ENCODE peak calls at places on chromosomes 16 and 17, in five cellular contexts. One of them, this sample, is unnamed.

GRCh38 chr16:79278506-79278905 is 322.0 kb downstream of the MAF start:
- DNase-seq in EH: no peak
- DNase-seq in anterior cingulate cortex: no peak
- DNase-seq in NCI-H1092: no peak
- DNase-seq in fibroblast of the conjunctiva: no peak
- DNase-seq in this sample: no peak

GRCh38 chr17:49523706-49524472 is 28.8 kb downstream of the NGFR start:
- DNase-seq in fibroblast of the conjunctiva: no peak
- DNase-seq in NCI-H1092: no peak
- DNase-seq in EH: peak; percentile 13
- DNase-seq in anterior cingulate cortex: no peak
- DNase-seq in this sample: no peak

GRCh38 chr17:8320990-8321389 is 10.9 kb downstream of the ARHGEF15 start:
- DNase-seq in fibroblast of the conjunctiva: no peak
- DNase-seq in NCI-H1092: no peak
- DNase-seq in anterior cingulate cortex: no peak
- DNase-seq in EH: no peak
- DNase-seq in this sample: no peak

GRCh38 chr16:75653926-75654325 is 6.4 kb downstream of the TERF2IP start:
- DNase-seq in anterior cingulate cortex: no peak
- DNase-seq in fibroblast of the conjunctiva: peak; percentile 56
- DNase-seq in NCI-H1092: no peak
- DNase-seq in EH: peak; percentile 91
- DNase-seq in this sample: no peak

GRCh38 chr17:76271669-76272540 is 6.8 kb downstream of the UBALD2 start:
- DNase-seq in EH: no peak
- DNase-seq in anterior cingulate cortex: no peak
- DNase-seq in NCI-H1092: no peak
- DNase-seq in fibroblast of the conjunctiva: no peak
- DNase-seq in this sample: no peak

GRCh38 chr16:56352351-56353053 is 72.8 kb downstream of the AMFR start:
- DNase-seq in anterior cingulate cortex: no peak
- DNase-seq in fibroblast of the conjunctiva: no peak
- DNase-seq in NCI-H1092: no peak
- DNase-seq in EH: no peak
- DNase-seq in this sample: no peak

GRCh38 chr16:87076950-87077749 is 240.0 kb downstream of the C16orf95 start:
- DNase-seq in NCI-H1092: no peak
- DNase-seq in fibroblast of the conjunctiva: peak; percentile 23
- DNase-seq in EH: peak; percentile 65
- DNase-seq in anterior cingulate cortex: no peak
- DNase-seq in this sample: no peak

GRCh38 chr16:14548933-14549788 is 80.9 kb downstream of the PARN start:
- DNase-seq in NCI-H1092: no peak
- DNase-seq in fibroblast of the conjunctiva: no peak
- DNase-seq in anterior cingulate cortex: no peak
- DNase-seq in EH: no peak
- DNase-seq in this sample: no peak

GRCh38 chr16:2341456-2342447 is 1.2 kb upstream of the ABCA3 start:
- DNase-seq in fibroblast of the conjunctiva: no peak
- DNase-seq in EH: no peak
- DNase-seq in NCI-H1092: no peak
- DNase-seq in anterior cingulate cortex: no peak
- DNase-seq in this sample: no peak

GRCh38 chr17:46949291-46950174 is 26.6 kb downstream of the GOSR2 start:
- DNase-seq in NCI-H1092: no peak
- DNase-seq in anterior cingulate cortex: no peak
- DNase-seq in fibroblast of the conjunctiva: no peak
- DNase-seq in EH: peak; percentile 39
- DNase-seq in this sample: no peak

GRCh38 chr17:29344201-29344856 is 45.8 kb upstream of the TAOK1 start:
- DNase-seq in anterior cingulate cortex: no peak
- DNase-seq in NCI-H1092: no peak
- DNase-seq in EH: peak; percentile 41
- DNase-seq in fibroblast of the conjunctiva: no peak
- DNase-seq in this sample: no peak

GRCh38 chr17:45702666-45703266 is 81.4 kb upstream of the CRHR1 start:
- DNase-seq in anterior cingulate cortex: no peak
- DNase-seq in EH: peak; percentile 41
- DNase-seq in fibroblast of the conjunctiva: no peak
- DNase-seq in NCI-H1092: no peak
- DNase-seq in this sample: no peak

GRCh38 chr16:85308585-85309540 is 196.6 kb upstream of the CIBAR2 start:
- DNase-seq in fibroblast of the conjunctiva: no peak
- DNase-seq in NCI-H1092: no peak
- DNase-seq in EH: no peak
- DNase-seq in anterior cingulate cortex: no peak
- DNase-seq in this sample: no peak

GRCh38 chr17:78745407-78746088 is 36.5 kb downstream of the CYTH1 start:
- DNase-seq in NCI-H1092: no peak
- DNase-seq in EH: peak; percentile 53
- DNase-seq in fibroblast of the conjunctiva: peak; percentile 38
- DNase-seq in anterior cingulate cortex: no peak
- DNase-seq in this sample: no peak

GRCh38 chr17:78159575-78160158 is 8.7 kb upstream of the SYNGR2 start:
- DNase-seq in anterior cingulate cortex: no peak
- DNase-seq in NCI-H1092: no peak
- DNase-seq in fibroblast of the conjunctiva: no peak
- DNase-seq in EH: peak; percentile 50
- DNase-seq in this sample: no peak

GRCh38 chr17:31413871-31414589 is 22.6 kb downstream of the RAB11FIP4 start:
- DNase-seq in anterior cingulate cortex: peak; percentile 68
- DNase-seq in EH: peak; percentile 75
- DNase-seq in NCI-H1092: no peak
- DNase-seq in fibroblast of the conjunctiva: no peak
- DNase-seq in this sample: no peak

GRCh38 chr17:80951121-80952090 is 40.2 kb upstream of the CHMP6 start:
- DNase-seq in NCI-H1092: no peak
- DNase-seq in anterior cingulate cortex: no peak
- DNase-seq in EH: no peak
- DNase-seq in fibroblast of the conjunctiva: no peak
- DNase-seq in this sample: no peak

GRCh38 chr17:71237903-71238538 is 882.8 kb upstream of the SOX9 start:
- DNase-seq in fibroblast of the conjunctiva: peak; percentile 29
- DNase-seq in EH: peak; percentile 54
- DNase-seq in anterior cingulate cortex: no peak
- DNase-seq in NCI-H1092: peak; percentile 43
- DNase-seq in this sample: no peak

GRCh38 chr17:5583426-5584382 is 605 bp downstream of the NLRP1 start:
- DNase-seq in fibroblast of the conjunctiva: no peak
- DNase-seq in EH: peak; percentile 27
- DNase-seq in NCI-H1092: no peak
- DNase-seq in anterior cingulate cortex: no peak
- DNase-seq in this sample: no peak

GRCh38 chr17:14808425-14808824 is 456.7 kb downstream of the PMP22 start:
- DNase-seq in anterior cingulate cortex: no peak
- DNase-seq in EH: no peak
- DNase-seq in NCI-H1092: no peak
- DNase-seq in fibroblast of the conjunctiva: no peak
- DNase-seq in this sample: no peak

GRCh38 chr16:23941963-23942564 is 106.3 kb downstream of the PRKCB start:
- DNase-seq in NCI-H1092: no peak
- DNase-seq in anterior cingulate cortex: no peak
- DNase-seq in fibroblast of the conjunctiva: no peak
- DNase-seq in EH: no peak
- DNase-seq in this sample: no peak

GRCh38 chr17:751269-752001 is 629 bp downstream of the GEMIN4 start:
- DNase-seq in anterior cingulate cortex: no peak
- DNase-seq in fibroblast of the conjunctiva: no peak
- DNase-seq in NCI-H1092: no peak
- DNase-seq in EH: peak; percentile 55
- DNase-seq in this sample: no peak

This sample was measured in GOT3.